ENCODE peak calls at places on chromosome 11, in ten cellular contexts. One of them, this sample, is unnamed.
A peak's percentile ranks its signal among the peaks of the same experiment; 100 is the strongest.

GRCh38 chr11:60924110-60924905 is at the start of gene TMEM132A:
- DNase-seq in NAMALWA: no peak
- DNase-seq in activated CD4-positive, CD25-positive, alpha-beta regulatory T cell treated with anti-CD3 and anti-CD28 coated beads, Interleukin-2, amount 50 U/mL, for 16 hours: no peak
- DNase-seq in brain microvascular endothelial cell: peak; percentile 62
- DNase-seq in H1: peak; percentile 90
- DNase-seq in T-helper 9 cell: no peak
- DNase-seq in activated naive CD4-positive, alpha-beta T cell: no peak
- DNase-seq in pancreas: peak; percentile 68
- DNase-seq in aorta: peak; percentile 91
- DNase-seq in anterior cingulate cortex: peak; percentile 74
- DNase-seq in this sample: no peak

GRCh38 chr11:34165786-34166557 is 60.5 kb downstream of the NAT10 start:
- DNase-seq in NAMALWA: no peak
- DNase-seq in activated CD4-positive, CD25-positive, alpha-beta regulatory T cell treated with anti-CD3 and anti-CD28 coated beads, Interleukin-2, amount 50 U/mL, for 16 hours: no peak
- DNase-seq in brain microvascular endothelial cell: no peak
- DNase-seq in H1: no peak
- DNase-seq in T-helper 9 cell: no peak
- DNase-seq in activated naive CD4-positive, alpha-beta T cell: no peak
- DNase-seq in pancreas: no peak
- DNase-seq in aorta: no peak
- DNase-seq in anterior cingulate cortex: no peak
- DNase-seq in this sample: no peak

GRCh38 chr11:68379216-68379615 is 66.8 kb downstream of the LRP5 start:
- DNase-seq in NAMALWA: no peak
- DNase-seq in activated CD4-positive, CD25-positive, alpha-beta regulatory T cell treated with anti-CD3 and anti-CD28 coated beads, Interleukin-2, amount 50 U/mL, for 16 hours: no peak
- DNase-seq in brain microvascular endothelial cell: no peak
- DNase-seq in H1: no peak
- DNase-seq in T-helper 9 cell: no peak
- DNase-seq in activated naive CD4-positive, alpha-beta T cell: no peak
- DNase-seq in pancreas: no peak
- DNase-seq in aorta: no peak
- DNase-seq in anterior cingulate cortex: no peak
- DNase-seq in this sample: no peak

GRCh38 chr11:117930668-117931330 is 1.6 kb upstream of the TMPRSS13 start:
- DNase-seq in NAMALWA: no peak
- DNase-seq in activated CD4-positive, CD25-positive, alpha-beta regulatory T cell treated with anti-CD3 and anti-CD28 coated beads, Interleukin-2, amount 50 U/mL, for 16 hours: no peak
- DNase-seq in brain microvascular endothelial cell: no peak
- DNase-seq in H1: no peak
- DNase-seq in T-helper 9 cell: no peak
- DNase-seq in activated naive CD4-positive, alpha-beta T cell: no peak
- DNase-seq in pancreas: no peak
- DNase-seq in aorta: peak; percentile 51
- DNase-seq in anterior cingulate cortex: no peak
- DNase-seq in this sample: peak; percentile 29

GRCh38 chr11:129652828-129653227 is 162.8 kb upstream of the TMEM45B start:
- DNase-seq in NAMALWA: no peak
- DNase-seq in activated CD4-positive, CD25-positive, alpha-beta regulatory T cell treated with anti-CD3 and anti-CD28 coated beads, Interleukin-2, amount 50 U/mL, for 16 hours: no peak
- DNase-seq in brain microvascular endothelial cell: peak; percentile 58
- DNase-seq in H1: no peak
- DNase-seq in T-helper 9 cell: no peak
- DNase-seq in activated naive CD4-positive, alpha-beta T cell: no peak
- DNase-seq in pancreas: no peak
- DNase-seq in aorta: no peak
- DNase-seq in anterior cingulate cortex: no peak
- DNase-seq in this sample: no peak

GRCh38 chr11:22699388-22699787 is 33.0 kb downstream of the GAS2 start:
- DNase-seq in NAMALWA: no peak
- DNase-seq in activated CD4-positive, CD25-positive, alpha-beta regulatory T cell treated with anti-CD3 and anti-CD28 coated beads, Interleukin-2, amount 50 U/mL, for 16 hours: no peak
- DNase-seq in brain microvascular endothelial cell: no peak
- DNase-seq in H1: no peak
- DNase-seq in T-helper 9 cell: no peak
- DNase-seq in activated naive CD4-positive, alpha-beta T cell: no peak
- DNase-seq in pancreas: no peak
- DNase-seq in aorta: no peak
- DNase-seq in anterior cingulate cortex: no peak
- DNase-seq in this sample: no peak

GRCh38 chr11:2929880-2930704 is 872 bp upstream of the PHLDA2 start:
- DNase-seq in NAMALWA: peak; percentile 62
- DNase-seq in activated CD4-positive, CD25-positive, alpha-beta regulatory T cell treated with anti-CD3 and anti-CD28 coated beads, Interleukin-2, amount 50 U/mL, for 16 hours: no peak
- DNase-seq in brain microvascular endothelial cell: peak; percentile 70
- DNase-seq in H1: peak; percentile 73
- DNase-seq in T-helper 9 cell: no peak
- DNase-seq in activated naive CD4-positive, alpha-beta T cell: no peak
- DNase-seq in pancreas: peak; percentile 43
- DNase-seq in aorta: peak; percentile 88
- DNase-seq in anterior cingulate cortex: no peak
- DNase-seq in this sample: no peak

GRCh38 chr11:74284466-74284865 is 27.0 kb downstream of the P4HA3 start:
- DNase-seq in NAMALWA: no peak
- DNase-seq in activated CD4-positive, CD25-positive, alpha-beta regulatory T cell treated with anti-CD3 and anti-CD28 coated beads, Interleukin-2, amount 50 U/mL, for 16 hours: no peak
- DNase-seq in brain microvascular endothelial cell: no peak
- DNase-seq in H1: no peak
- DNase-seq in T-helper 9 cell: no peak
- DNase-seq in activated naive CD4-positive, alpha-beta T cell: no peak
- DNase-seq in pancreas: no peak
- DNase-seq in aorta: no peak
- DNase-seq in anterior cingulate cortex: no peak
- DNase-seq in this sample: no peak

GRCh38 chr11:107576497-107577086 is 11.1 kb upstream of the ALKBH8 start:
- DNase-seq in NAMALWA: peak; percentile 74
- DNase-seq in activated CD4-positive, CD25-positive, alpha-beta regulatory T cell treated with anti-CD3 and anti-CD28 coated beads, Interleukin-2, amount 50 U/mL, for 16 hours: peak; percentile 28
- DNase-seq in brain microvascular endothelial cell: peak; percentile 53
- DNase-seq in H1: peak; percentile 72
- DNase-seq in T-helper 9 cell: peak; percentile 42
- DNase-seq in activated naive CD4-positive, alpha-beta T cell: no peak
- DNase-seq in pancreas: no peak
- DNase-seq in aorta: no peak
- DNase-seq in anterior cingulate cortex: no peak
- DNase-seq in this sample: peak; percentile 56

GRCh38 chr11:96094156-96094555 is 170.2 kb upstream of the MTMR2 start:
- DNase-seq in NAMALWA: no peak
- DNase-seq in activated CD4-positive, CD25-positive, alpha-beta regulatory T cell treated with anti-CD3 and anti-CD28 coated beads, Interleukin-2, amount 50 U/mL, for 16 hours: no peak
- DNase-seq in brain microvascular endothelial cell: no peak
- DNase-seq in H1: no peak
- DNase-seq in T-helper 9 cell: no peak
- DNase-seq in activated naive CD4-positive, alpha-beta T cell: no peak
- DNase-seq in pancreas: no peak
- DNase-seq in aorta: no peak
- DNase-seq in anterior cingulate cortex: no peak
- DNase-seq in this sample: no peak

GRCh38 chr11:120306519-120307242 is 18.4 kb upstream of the TLCD5 start:
- DNase-seq in NAMALWA: no peak
- DNase-seq in activated CD4-positive, CD25-positive, alpha-beta regulatory T cell treated with anti-CD3 and anti-CD28 coated beads, Interleukin-2, amount 50 U/mL, for 16 hours: no peak
- DNase-seq in brain microvascular endothelial cell: peak; percentile 86
- DNase-seq in H1: no peak
- DNase-seq in T-helper 9 cell: no peak
- DNase-seq in activated naive CD4-positive, alpha-beta T cell: no peak
- DNase-seq in pancreas: no peak
- DNase-seq in aorta: peak; percentile 90
- DNase-seq in anterior cingulate cortex: no peak
- DNase-seq in this sample: no peak

GRCh38 chr11:64879226-64879900 is 942 bp upstream of the EHD1 start:
- DNase-seq in NAMALWA: peak; percentile 46
- DNase-seq in activated CD4-positive, CD25-positive, alpha-beta regulatory T cell treated with anti-CD3 and anti-CD28 coated beads, Interleukin-2, amount 50 U/mL, for 16 hours: no peak
- DNase-seq in brain microvascular endothelial cell: no peak
- DNase-seq in H1: no peak
- DNase-seq in T-helper 9 cell: no peak
- DNase-seq in activated naive CD4-positive, alpha-beta T cell: no peak
- DNase-seq in pancreas: no peak
- DNase-seq in aorta: no peak
- DNase-seq in anterior cingulate cortex: no peak
- DNase-seq in this sample: no peak

GRCh38 chr11:108527382-108527781 is 29.2 kb upstream of the POGLUT3 start:
- DNase-seq in NAMALWA: no peak
- DNase-seq in activated CD4-positive, CD25-positive, alpha-beta regulatory T cell treated with anti-CD3 and anti-CD28 coated beads, Interleukin-2, amount 50 U/mL, for 16 hours: no peak
- DNase-seq in brain microvascular endothelial cell: no peak
- DNase-seq in H1: no peak
- DNase-seq in T-helper 9 cell: no peak
- DNase-seq in activated naive CD4-positive, alpha-beta T cell: no peak
- DNase-seq in pancreas: no peak
- DNase-seq in aorta: no peak
- DNase-seq in anterior cingulate cortex: no peak
- DNase-seq in this sample: no peak

GRCh38 chr11:116537121-116537520 is 235.7 kb downstream of the BUD13 start:
- DNase-seq in NAMALWA: no peak
- DNase-seq in activated CD4-positive, CD25-positive, alpha-beta regulatory T cell treated with anti-CD3 and anti-CD28 coated beads, Interleukin-2, amount 50 U/mL, for 16 hours: no peak
- DNase-seq in brain microvascular endothelial cell: no peak
- DNase-seq in H1: no peak
- DNase-seq in T-helper 9 cell: no peak
- DNase-seq in activated naive CD4-positive, alpha-beta T cell: no peak
- DNase-seq in pancreas: no peak
- DNase-seq in aorta: peak; percentile 19
- DNase-seq in anterior cingulate cortex: no peak
- DNase-seq in this sample: no peak

GRCh38 chr11:125071831-125072209 is 8.7 kb downstream of the SLC37A2 start:
- DNase-seq in NAMALWA: no peak
- DNase-seq in activated CD4-positive, CD25-positive, alpha-beta regulatory T cell treated with anti-CD3 and anti-CD28 coated beads, Interleukin-2, amount 50 U/mL, for 16 hours: no peak
- DNase-seq in brain microvascular endothelial cell: no peak
- DNase-seq in H1: no peak
- DNase-seq in T-helper 9 cell: no peak
- DNase-seq in activated naive CD4-positive, alpha-beta T cell: no peak
- DNase-seq in pancreas: no peak
- DNase-seq in aorta: no peak
- DNase-seq in anterior cingulate cortex: no peak
- DNase-seq in this sample: no peak

GRCh38 chr11:71372693-71373657 is 75.2 kb downstream of the DHCR7 start:
- DNase-seq in NAMALWA: no peak
- DNase-seq in activated CD4-positive, CD25-positive, alpha-beta regulatory T cell treated with anti-CD3 and anti-CD28 coated beads, Interleukin-2, amount 50 U/mL, for 16 hours: no peak
- DNase-seq in brain microvascular endothelial cell: peak; percentile 11
- DNase-seq in H1: no peak
- DNase-seq in T-helper 9 cell: no peak
- DNase-seq in activated naive CD4-positive, alpha-beta T cell: no peak
- DNase-seq in pancreas: no peak
- DNase-seq in aorta: no peak
- DNase-seq in anterior cingulate cortex: no peak
- DNase-seq in this sample: no peak

GRCh38 chr11:111845256-111846028 is 25.9 kb downstream of the ALG9 start:
- DNase-seq in NAMALWA: no peak
- DNase-seq in activated CD4-positive, CD25-positive, alpha-beta regulatory T cell treated with anti-CD3 and anti-CD28 coated beads, Interleukin-2, amount 50 U/mL, for 16 hours: no peak
- DNase-seq in brain microvascular endothelial cell: no peak
- DNase-seq in H1: no peak
- DNase-seq in T-helper 9 cell: no peak
- DNase-seq in activated naive CD4-positive, alpha-beta T cell: no peak
- DNase-seq in pancreas: no peak
- DNase-seq in aorta: no peak
- DNase-seq in anterior cingulate cortex: no peak
- DNase-seq in this sample: no peak

GRCh38 chr11:122197055-122197987 is 81.3 kb upstream of the BLID start:
- DNase-seq in NAMALWA: no peak
- DNase-seq in activated CD4-positive, CD25-positive, alpha-beta regulatory T cell treated with anti-CD3 and anti-CD28 coated beads, Interleukin-2, amount 50 U/mL, for 16 hours: no peak
- DNase-seq in brain microvascular endothelial cell: peak; percentile 98
- DNase-seq in H1: no peak
- DNase-seq in T-helper 9 cell: no peak
- DNase-seq in activated naive CD4-positive, alpha-beta T cell: no peak
- DNase-seq in pancreas: no peak
- DNase-seq in aorta: peak; percentile 73
- DNase-seq in anterior cingulate cortex: no peak
- DNase-seq in this sample: no peak

GRCh38 chr11:2930705-2931415 is 1.6 kb upstream of the PHLDA2 start:
- DNase-seq in NAMALWA: peak; percentile 61
- DNase-seq in activated CD4-positive, CD25-positive, alpha-beta regulatory T cell treated with anti-CD3 and anti-CD28 coated beads, Interleukin-2, amount 50 U/mL, for 16 hours: no peak
- DNase-seq in brain microvascular endothelial cell: peak; percentile 24
- DNase-seq in H1: peak; percentile 97
- DNase-seq in T-helper 9 cell: no peak
- DNase-seq in activated naive CD4-positive, alpha-beta T cell: no peak
- DNase-seq in pancreas: peak; percentile 87
- DNase-seq in aorta: peak; percentile 84
- DNase-seq in anterior cingulate cortex: no peak
- DNase-seq in this sample: no peak

GRCh38 chr11:126277322-126277721 is 5.6 kb upstream of the TIRAP start:
- DNase-seq in NAMALWA: no peak
- DNase-seq in activated CD4-positive, CD25-positive, alpha-beta regulatory T cell treated with anti-CD3 and anti-CD28 coated beads, Interleukin-2, amount 50 U/mL, for 16 hours: no peak
- DNase-seq in brain microvascular endothelial cell: no peak
- DNase-seq in H1: no peak
- DNase-seq in T-helper 9 cell: no peak
- DNase-seq in activated naive CD4-positive, alpha-beta T cell: no peak
- DNase-seq in pancreas: no peak
- DNase-seq in aorta: no peak
- DNase-seq in anterior cingulate cortex: no peak
- DNase-seq in this sample: no peak

GRCh38 chr11:62881579-62882427 is 1.1 kb downstream of the SLC3A2 start:
- DNase-seq in NAMALWA: peak; percentile 94
- DNase-seq in activated CD4-positive, CD25-positive, alpha-beta regulatory T cell treated with anti-CD3 and anti-CD28 coated beads, Interleukin-2, amount 50 U/mL, for 16 hours: peak; percentile 89
- DNase-seq in brain microvascular endothelial cell: peak; percentile 97
- DNase-seq in H1: no peak
- DNase-seq in T-helper 9 cell: peak; percentile 91
- DNase-seq in activated naive CD4-positive, alpha-beta T cell: peak; percentile 91
- DNase-seq in pancreas: peak; percentile 92
- DNase-seq in aorta: peak; percentile 98
- DNase-seq in anterior cingulate cortex: peak; percentile 83
- DNase-seq in this sample: peak; percentile 92

GRCh38 chr11:62710001-62710345 is 2.5 kb downstream of the GNG3 start:
- DNase-seq in NAMALWA: peak; percentile 56
- DNase-seq in activated CD4-positive, CD25-positive, alpha-beta regulatory T cell treated with anti-CD3 and anti-CD28 coated beads, Interleukin-2, amount 50 U/mL, for 16 hours: no peak
- DNase-seq in brain microvascular endothelial cell: no peak
- DNase-seq in H1: no peak
- DNase-seq in T-helper 9 cell: peak; percentile 9
- DNase-seq in activated naive CD4-positive, alpha-beta T cell: no peak
- DNase-seq in pancreas: no peak
- DNase-seq in aorta: peak; percentile 73
- DNase-seq in anterior cingulate cortex: no peak
- DNase-seq in this sample: no peak

GRCh38 chr11:1277936-1278512 is 31.4 kb downstream of the TOLLIP start:
- DNase-seq in NAMALWA: no peak
- DNase-seq in activated CD4-positive, CD25-positive, alpha-beta regulatory T cell treated with anti-CD3 and anti-CD28 coated beads, Interleukin-2, amount 50 U/mL, for 16 hours: no peak
- DNase-seq in brain microvascular endothelial cell: no peak
- DNase-seq in H1: no peak
- DNase-seq in T-helper 9 cell: no peak
- DNase-seq in activated naive CD4-positive, alpha-beta T cell: no peak
- DNase-seq in pancreas: no peak
- DNase-seq in aorta: no peak
- DNase-seq in anterior cingulate cortex: no peak
- DNase-seq in this sample: no peak

GRCh38 chr11:6618117-6619020 is 853 bp downstream of the TPP1 start:
- DNase-seq in NAMALWA: peak; percentile 64
- DNase-seq in activated CD4-positive, CD25-positive, alpha-beta regulatory T cell treated with anti-CD3 and anti-CD28 coated beads, Interleukin-2, amount 50 U/mL, for 16 hours: peak; percentile 48
- DNase-seq in brain microvascular endothelial cell: peak; percentile 80
- DNase-seq in H1: no peak
- DNase-seq in T-helper 9 cell: peak; percentile 55
- DNase-seq in activated naive CD4-positive, alpha-beta T cell: no peak
- DNase-seq in pancreas: no peak
- DNase-seq in aorta: no peak
- DNase-seq in anterior cingulate cortex: peak; percentile 45
- DNase-seq in this sample: peak; percentile 39

GRCh38 chr11:68146704-68147474 is 25.7 kb upstream of the CHKA start:
- DNase-seq in NAMALWA: peak; percentile 15
- DNase-seq in activated CD4-positive, CD25-positive, alpha-beta regulatory T cell treated with anti-CD3 and anti-CD28 coated beads, Interleukin-2, amount 50 U/mL, for 16 hours: no peak
- DNase-seq in brain microvascular endothelial cell: peak; percentile 28
- DNase-seq in H1: no peak
- DNase-seq in T-helper 9 cell: no peak
- DNase-seq in activated naive CD4-positive, alpha-beta T cell: no peak
- DNase-seq in pancreas: peak; percentile 86
- DNase-seq in aorta: no peak
- DNase-seq in anterior cingulate cortex: peak; percentile 31
- DNase-seq in this sample: no peak

GRCh38 chr11:2886936-2887335 is 1.4 kb upstream of the CDKN1C start:
- DNase-seq in NAMALWA: no peak
- DNase-seq in activated CD4-positive, CD25-positive, alpha-beta regulatory T cell treated with anti-CD3 and anti-CD28 coated beads, Interleukin-2, amount 50 U/mL, for 16 hours: no peak
- DNase-seq in brain microvascular endothelial cell: no peak
- DNase-seq in H1: no peak
- DNase-seq in T-helper 9 cell: no peak
- DNase-seq in activated naive CD4-positive, alpha-beta T cell: no peak
- DNase-seq in pancreas: no peak
- DNase-seq in aorta: no peak
- DNase-seq in anterior cingulate cortex: no peak
- DNase-seq in this sample: no peak

GRCh38 chr11:59756845-59757244 is 1.7 kb downstream of the STX3 start:
- DNase-seq in NAMALWA: no peak
- DNase-seq in activated CD4-positive, CD25-positive, alpha-beta regulatory T cell treated with anti-CD3 and anti-CD28 coated beads, Interleukin-2, amount 50 U/mL, for 16 hours: no peak
- DNase-seq in brain microvascular endothelial cell: peak; percentile 23
- DNase-seq in H1: no peak
- DNase-seq in T-helper 9 cell: no peak
- DNase-seq in activated naive CD4-positive, alpha-beta T cell: no peak
- DNase-seq in pancreas: peak; percentile 37
- DNase-seq in aorta: no peak
- DNase-seq in anterior cingulate cortex: no peak
- DNase-seq in this sample: no peak

GRCh38 chr11:34732831-34733230 is 111.9 kb downstream of the EHF start:
- DNase-seq in NAMALWA: no peak
- DNase-seq in activated CD4-positive, CD25-positive, alpha-beta regulatory T cell treated with anti-CD3 and anti-CD28 coated beads, Interleukin-2, amount 50 U/mL, for 16 hours: no peak
- DNase-seq in brain microvascular endothelial cell: no peak
- DNase-seq in H1: no peak
- DNase-seq in T-helper 9 cell: no peak
- DNase-seq in activated naive CD4-positive, alpha-beta T cell: no peak
- DNase-seq in pancreas: no peak
- DNase-seq in aorta: no peak
- DNase-seq in anterior cingulate cortex: no peak
- DNase-seq in this sample: no peak